ENCODE peak calls at places on chromosomes 11 and 22, in five cellular contexts. One of them, this sample, is unnamed. For H3K4me1, the result is how much of the 10 kb centered on the place peaks cover.

GRCh38 chr22:20656516-20656901 is 117.4 kb upstream of the SERPIND1 start:
- DNase-seq in cardiac muscle cell: no peak
- DNase-seq in suprapubic skin: no peak
- DNase-seq in MM.1S: no peak
- DNase-seq in adipocyte: no peak
- DNase-seq in this sample: no peak

GRCh38 chr11:1060410-1060809 is 14.3 kb upstream of the MUC2 start:
- DNase-seq in suprapubic skin: no peak
- DNase-seq in cardiac muscle cell: no peak
- DNase-seq in adipocyte: no peak
- DNase-seq in MM.1S: no peak
- DNase-seq in this sample: no peak

GRCh38 chr11:115132829-115133228 is 371.4 kb downstream of the CADM1 start:
- DNase-seq in MM.1S: no peak
- DNase-seq in suprapubic skin: no peak
- DNase-seq in adipocyte: no peak
- DNase-seq in cardiac muscle cell: no peak
- DNase-seq in this sample: no peak

GRCh38 chr11:64691543-64691942 is 31.5 kb downstream of the NRXN2 start:
- DNase-seq in suprapubic skin: no peak
- DNase-seq in MM.1S: no peak
- DNase-seq in adipocyte: no peak
- DNase-seq in cardiac muscle cell: no peak
- DNase-seq in this sample: no peak

GRCh38 chr22:41974691-41975290 is 5.5 kb downstream of the SEPTIN3 start:
- DNase-seq in suprapubic skin: no peak
- DNase-seq in adipocyte: no peak
- DNase-seq in cardiac muscle cell: no peak
- DNase-seq in MM.1S: no peak
- DNase-seq in this sample: no peak

GRCh38 chr11:1086171-1087102 is 11.8 kb downstream of the MUC2 start:
- DNase-seq in suprapubic skin: peak
- DNase-seq in cardiac muscle cell: no peak
- DNase-seq in adipocyte: no peak
- DNase-seq in MM.1S: no peak
- DNase-seq in this sample: peak

GRCh38 chr22:50737728-50738648 is at the start of gene ACR:
- DNase-seq in adipocyte: no peak
- DNase-seq in cardiac muscle cell: no peak
- DNase-seq in suprapubic skin: no peak
- DNase-seq in MM.1S: no peak
- DNase-seq in this sample: no peak

GRCh38 chr11:2566223-2567025 is 121.6 kb downstream of the KCNQ1 start:
- DNase-seq in suprapubic skin: no peak
- DNase-seq in cardiac muscle cell: peak
- DNase-seq in adipocyte: no peak
- DNase-seq in MM.1S: no peak
- DNase-seq in this sample: no peak

GRCh38 chr11:43774786-43775185 is 94.2 kb downstream of the HSD17B12 start:
- DNase-seq in MM.1S: no peak
- DNase-seq in cardiac muscle cell: no peak
- DNase-seq in adipocyte: no peak
- DNase-seq in suprapubic skin: no peak
- DNase-seq in this sample: no peak

GRCh38 chr11:15815246-15816209 is 540.8 kb downstream of the SOX6 start:
- DNase-seq in cardiac muscle cell: no peak
- DNase-seq in adipocyte: peak
- DNase-seq in suprapubic skin: no peak
- DNase-seq in MM.1S: no peak
- DNase-seq in this sample: no peak

GRCh38 chr11:65112551-65113360 is 1.1 kb downstream of the TM7SF2 start:
- DNase-seq in MM.1S: peak
- DNase-seq in cardiac muscle cell: peak
- DNase-seq in adipocyte: peak
- DNase-seq in suprapubic skin: peak
- DNase-seq in this sample: peak

GRCh38 chr11:111762981-111763643 is 3.1 kb downstream of the PPP2R1B start:
- DNase-seq in cardiac muscle cell: no peak
- DNase-seq in suprapubic skin: no peak
- DNase-seq in adipocyte: peak
- DNase-seq in MM.1S: no peak
- DNase-seq in this sample: no peak

GRCh38 chr11:124551189-124551588 is 7.7 kb upstream of the OR8B12 start:
- DNase-seq in suprapubic skin: no peak
- DNase-seq in adipocyte: no peak
- DNase-seq in MM.1S: no peak
- DNase-seq in cardiac muscle cell: no peak
- DNase-seq in this sample: no peak

GRCh38 chr11:18046116-18046777 is at the start of gene TPH1:
- DNase-seq in MM.1S: no peak
- DNase-seq in cardiac muscle cell: peak
- DNase-seq in adipocyte: peak
- DNase-seq in suprapubic skin: no peak
- DNase-seq in this sample: peak

GRCh38 chr22:22810018-22810427 is 77.6 kb upstream of the IGLL5 start:
- DNase-seq in suprapubic skin: no peak
- DNase-seq in MM.1S: no peak
- DNase-seq in cardiac muscle cell: no peak
- DNase-seq in adipocyte: peak
- DNase-seq in this sample: no peak

GRCh38 chr11:19962795-19963163 is 197.5 kb downstream of the DBX1 start:
- DNase-seq in cardiac muscle cell: no peak
- DNase-seq in MM.1S: no peak
- DNase-seq in adipocyte: peak
- DNase-seq in suprapubic skin: no peak
- DNase-seq in this sample: no peak

GRCh38 chr22:17931400-17931825 is 92.9 kb downstream of the MICAL3 start:
- DNase-seq in MM.1S: no peak
- DNase-seq in cardiac muscle cell: no peak
- DNase-seq in suprapubic skin: peak
- DNase-seq in adipocyte: peak
- DNase-seq in this sample: peak

GRCh38 chr11:73401924-73402833 is 26.0 kb downstream of the RELT start:
- DNase-seq in suprapubic skin: no peak
- DNase-seq in cardiac muscle cell: no peak
- DNase-seq in MM.1S: no peak
- DNase-seq in adipocyte: no peak
- DNase-seq in this sample: no peak

GRCh38 chr11:47448566-47449427 is at the start of gene RAPSN:
- DNase-seq in MM.1S: no peak
- DNase-seq in suprapubic skin: no peak
- DNase-seq in cardiac muscle cell: no peak
- DNase-seq in adipocyte: no peak
- DNase-seq in this sample: peak

GRCh38 chr22:33577862-33578411 is 342.3 kb downstream of the LARGE1 start:
- DNase-seq in adipocyte: no peak
- DNase-seq in MM.1S: no peak
- DNase-seq in suprapubic skin: no peak
- DNase-seq in cardiac muscle cell: peak
- DNase-seq in this sample: no peak

GRCh38 chr11:75820636-75821035 is 5.6 kb downstream of the UVRAG start:
- DNase-seq in cardiac muscle cell: no peak
- DNase-seq in adipocyte: peak
- DNase-seq in suprapubic skin: no peak
- DNase-seq in MM.1S: no peak
- DNase-seq in this sample: no peak

GRCh38 chr11:68677432-68677831 is 6.9 kb upstream of the GAL start:
- DNase-seq in cardiac muscle cell: no peak
- DNase-seq in MM.1S: no peak
- DNase-seq in adipocyte: peak
- DNase-seq in suprapubic skin: no peak
- DNase-seq in this sample: peak

GRCh38 chr11:122137081-122137793 is 21.2 kb upstream of the BLID start:
- DNase-seq in cardiac muscle cell: no peak
- DNase-seq in adipocyte: peak
- DNase-seq in MM.1S: no peak
- DNase-seq in suprapubic skin: no peak
- DNase-seq in this sample: no peak

GRCh38 chr11:27699242-27699925 is 871 bp downstream of the BDNF start:
- DNase-seq in suprapubic skin: no peak
- DNase-seq in cardiac muscle cell: peak
- DNase-seq in MM.1S: no peak
- DNase-seq in adipocyte: peak
- DNase-seq in this sample: no peak

GRCh38 chr11:102343789-102344188 is 3.2 kb upstream of the BIRC2 start:
- DNase-seq in adipocyte: no peak
- DNase-seq in suprapubic skin: no peak
- DNase-seq in MM.1S: no peak
- DNase-seq in cardiac muscle cell: no peak
- DNase-seq in this sample: no peak

GRCh38 chr11:3835100-3835485 is 5.7 kb downstream of the RHOG start:
- DNase-seq in cardiac muscle cell: no peak
- DNase-seq in suprapubic skin: no peak
- DNase-seq in adipocyte: no peak
- DNase-seq in MM.1S: no peak
- DNase-seq in this sample: no peak

GRCh38 chr11:75063732-75064314 is 32.9 kb downstream of the OR2AT4 start:
- DNase-seq in MM.1S: no peak
- DNase-seq in adipocyte: no peak
- DNase-seq in suprapubic skin: no peak
- DNase-seq in cardiac muscle cell: no peak
- DNase-seq in this sample: no peak

GRCh38 chr11:2762451-2762850 is 62.7 kb upstream of the KCNQ1OT1 start:
- DNase-seq in suprapubic skin: peak
- DNase-seq in adipocyte: no peak
- DNase-seq in cardiac muscle cell: no peak
- DNase-seq in MM.1S: no peak
- DNase-seq in this sample: peak

GRCh38 chr22:37032535-37033460 is 13.3 kb downstream of the MPST start:
- DNase-seq in cardiac muscle cell: no peak
- DNase-seq in suprapubic skin: no peak
- DNase-seq in adipocyte: peak
- DNase-seq in MM.1S: no peak
- DNase-seq in this sample: no peak

DNA sequence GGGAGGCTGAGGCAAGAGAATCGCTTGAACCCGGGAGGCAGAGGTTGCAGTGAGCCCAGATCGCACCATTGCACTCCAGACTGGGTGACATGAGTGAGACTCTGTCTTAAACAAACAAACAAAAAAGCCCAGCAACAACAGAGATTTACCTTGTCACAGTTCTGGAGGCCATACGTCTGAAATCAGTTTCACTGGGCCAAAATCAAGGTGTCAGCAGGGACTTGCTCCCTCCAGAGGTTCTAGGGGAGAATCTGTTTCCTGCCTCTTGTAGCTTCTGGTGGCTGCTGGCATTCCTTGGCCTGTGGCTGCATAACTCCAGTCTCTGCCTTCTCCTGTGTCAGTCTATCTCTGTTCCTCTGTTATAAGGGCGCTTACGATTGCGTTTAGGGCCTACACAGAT is 1.5 kb downstream of the DDX10 start:
- DNase-seq in MM.1S: no peak
- DNase-seq in cardiac muscle cell: no peak
- DNase-seq in adipocyte: no peak
- DNase-seq in suprapubic skin: no peak
- DNase-seq in this sample: no peak
- H3K4me3 ChIP-seq in MM.1S: no peak
- H3K4me3 ChIP-seq in cardiac muscle cell: no peak
- H3K4me3 ChIP-seq in adipocyte: peak
- H3K4me3 ChIP-seq in suprapubic skin: peak
- H3K4me3 ChIP-seq in this sample: no peak

DNA sequence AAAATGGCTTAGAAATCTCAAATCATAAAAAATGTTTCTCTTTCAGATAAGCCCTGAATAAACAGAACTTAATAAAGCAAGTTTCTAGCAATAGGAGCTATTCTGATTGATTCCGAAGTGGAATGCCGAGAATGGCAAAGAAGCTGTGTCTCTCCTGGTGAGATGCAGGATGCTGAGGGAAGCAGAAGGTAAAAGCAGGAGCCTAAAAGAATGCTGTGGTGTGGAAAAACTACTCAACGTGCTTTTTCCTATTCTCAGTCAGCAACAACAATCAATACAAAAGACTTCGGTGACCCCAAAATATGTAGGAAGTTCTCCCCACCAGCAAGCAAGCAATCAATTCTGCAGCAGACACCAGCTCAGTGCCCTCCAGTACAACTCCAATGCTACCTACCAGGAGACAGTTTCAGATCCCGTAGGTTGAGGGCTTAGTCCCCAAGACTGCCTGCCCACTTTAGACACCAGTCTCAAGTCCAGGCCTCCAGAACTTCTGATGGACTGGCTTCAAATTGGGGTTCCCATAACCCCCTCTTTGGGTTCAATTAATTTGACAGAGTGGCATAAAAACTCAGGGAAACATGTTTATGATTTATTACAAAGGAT is 6.6 kb downstream of the CTSC start:
- DNase-seq in cardiac muscle cell: no peak
- DNase-seq in MM.1S: no peak
- DNase-seq in adipocyte: no peak
- DNase-seq in suprapubic skin: no peak
- DNase-seq in this sample: no peak
- H3K4me1 ChIP-seq in cardiac muscle cell: under half
- H3K4me1 ChIP-seq in MM.1S: under half
- H3K4me1 ChIP-seq in adipocyte: under half
- H3K4me1 ChIP-seq in suprapubic skin: under half
- H3K4me1 ChIP-seq in this sample: under half

DNA sequence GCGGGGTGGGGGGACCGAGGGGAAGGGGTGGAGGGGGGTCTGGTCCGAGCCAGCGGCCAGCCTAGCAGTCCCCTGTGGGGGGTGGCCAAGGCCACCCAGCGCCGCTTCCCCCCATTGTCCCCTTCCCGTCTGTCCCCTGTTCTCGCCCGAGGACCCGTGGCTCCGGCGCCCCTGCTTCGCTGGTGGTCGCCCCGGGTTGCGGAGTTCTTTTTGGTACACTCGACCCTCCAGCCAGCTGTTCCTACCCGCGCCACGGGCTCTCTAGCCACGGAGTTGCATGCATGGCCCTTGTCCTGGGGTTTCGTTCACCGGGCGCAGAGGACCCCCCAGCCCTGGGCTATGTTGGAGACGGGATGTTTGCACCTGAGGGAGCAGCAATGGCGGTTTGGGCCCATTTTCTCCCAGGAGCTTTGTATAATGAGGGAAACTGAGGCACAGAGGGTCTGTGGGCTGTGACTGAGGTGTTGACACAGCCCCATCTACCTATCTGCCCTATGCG is 489 bp downstream of the RNF214 start:
- DNase-seq in cardiac muscle cell: peak
- DNase-seq in adipocyte: peak
- DNase-seq in MM.1S: no peak
- DNase-seq in suprapubic skin: peak
- DNase-seq in this sample: no peak
- H3K4me3 ChIP-seq in cardiac muscle cell: peak
- H3K4me3 ChIP-seq in adipocyte: peak
- H3K4me3 ChIP-seq in MM.1S: peak
- H3K4me3 ChIP-seq in suprapubic skin: peak
- H3K4me3 ChIP-seq in this sample: peak

DNA sequence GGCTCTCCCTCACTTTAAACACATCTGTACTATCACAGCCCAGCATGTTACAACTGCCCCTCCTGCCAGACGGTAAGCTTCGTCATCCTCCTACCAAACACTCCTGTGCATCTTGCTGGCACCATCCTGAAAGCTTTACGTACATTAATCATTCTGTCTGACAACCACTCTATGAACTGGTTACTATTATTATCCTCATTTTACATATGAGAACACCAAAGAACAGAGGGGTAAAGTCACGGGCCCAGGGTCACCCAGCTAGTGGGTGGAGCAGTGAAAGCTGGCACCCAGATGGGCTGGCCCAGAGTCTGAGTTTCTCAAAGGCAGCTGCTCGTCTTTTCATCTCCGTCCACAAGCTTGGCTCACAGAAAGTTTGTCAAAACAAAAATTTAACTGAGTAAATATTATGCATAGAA is 9.6 kb downstream of the PLA2G6 start:
- DNase-seq in MM.1S: no peak
- DNase-seq in suprapubic skin: no peak
- DNase-seq in adipocyte: no peak
- DNase-seq in cardiac muscle cell: no peak
- DNase-seq in this sample: no peak
- H3K4me1 ChIP-seq in MM.1S: under half
- H3K4me1 ChIP-seq in suprapubic skin: under half
- H3K4me1 ChIP-seq in adipocyte: under half
- H3K4me1 ChIP-seq in cardiac muscle cell: under half
- H3K4me1 ChIP-seq in this sample: half or more

This sample was measured in heart right ventricle.